ENCODE peak calls at places on chromosomes 3 and 15, in four cellular contexts. B is NCI-H748 treated with DMSO at 0.1 percent for 48 hours, C is NCI-H510A treated with DMSO at 0.1 percent for 48 hours, E is putamen. T is an unnamed sample.

GRCh38 chr15:57703387-57703786 is 3.1 kb upstream of the POLR2M start:
- DNase-seq in B (no peak), C (peak), E (no peak), T (no peak)

GRCh38 chr3:82685761-82686160 is 924.3 kb upstream of the GBE1 start:
- DNase-seq in B (no peak), C (no peak), E (no peak), T (no peak)

GRCh38 chr3:136409549-136409948 is 159.4 kb downstream of the PCCB start:
- DNase-seq in B (no peak), E (no peak), C (no peak), T (no peak)

GRCh38 chr3:12444582-12445468 is 39.5 kb upstream of the TSEN2 start:
- DNase-seq in E (no peak), B (no peak), C (no peak), T (no peak)

GRCh38 chr3:10442151-10442795 is 63.1 kb downstream of the ATP2B2 start:
- DNase-seq in E (no peak), B (no peak), C (no peak), T (no peak)

GRCh38 chr15:101137312-101137940 is 114.4 kb downstream of the CHSY1 start:
- DNase-seq in E (no peak), B (no peak), C (no peak), T (no peak)

GRCh38 chr15:29849716-29850115 is 27.4 kb upstream of the TJP1 start:
- DNase-seq in B (no peak), E (no peak), C (no peak), T (no peak)

GRCh38 chr15:89514186-89514585 is 17.8 kb upstream of the RHCG start:
- DNase-seq in E (no peak), C (no peak), B (no peak), T (no peak)

GRCh38 chr3:159257954-159258353 is 456.1 kb downstream of the MFSD1 start:
- DNase-seq in B (no peak), E (no peak), C (no peak), T (no peak)

GRCh38 chr15:53218996-53219580 is 429.0 kb upstream of the ONECUT1 start:
- DNase-seq in C (no peak), E (no peak), B (no peak), T (no peak)

GRCh38 chr3:76582098-76582497 is 457.8 kb upstream of the ROBO2 start:
- DNase-seq in C (no peak), E (no peak), B (no peak), T (no peak)

GRCh38 chr3:114178770-114179368 is at the start of gene DRD3:
- DNase-seq in B (no peak), C (no peak), E (peak), T (no peak)

GRCh38 chr3:101310580-101311375 is 9.6 kb downstream of the IMPG2 start:
- DNase-seq in E (no peak), C (no peak), B (no peak), T (no peak)

GRCh38 chr3:193946945-193947344 is 189.0 kb upstream of the HES1 start:
- DNase-seq in C (peak), E (no peak), B (peak), T (no peak)

GRCh38 chr3:163622384-163622783 is 1455.9 kb downstream of the SI start:
- DNase-seq in E (no peak), C (no peak), B (no peak), T (no peak)

GRCh38 chr3:25372167-25372566 is 55.9 kb upstream of the RARB start:
- DNase-seq in E (no peak), C (no peak), B (no peak), T (no peak)

GRCh38 chr15:90519688-90520087 is 10.0 kb upstream of the CRTC3 start:
- DNase-seq in C (no peak), E (no peak), B (no peak), T (no peak)

GRCh38 chr15:69324031-69324430 is 25.3 kb downstream of the PAQR5 start:
- DNase-seq in C (no peak), E (no peak), B (no peak), T (no peak)

GRCh38 chr15:39360417-39360816 is 220.5 kb upstream of the THBS1 start:
- DNase-seq in C (no peak), B (no peak), E (no peak), T (no peak)

GRCh38 chr3:154181127-154181691 is 60.0 kb downstream of the ARHGEF26 start:
- DNase-seq in B (peak), C (peak), E (no peak), T (no peak)

GRCh38 chr3:43071313-43071893 is 34.5 kb downstream of the POMGNT2 start:
- DNase-seq in C (no peak), E (no peak), B (no peak), T (no peak)

GRCh38 chr15:37056168-37056893 is 44.0 kb downstream of the MEIS2 start:
- DNase-seq in E (no peak), B (no peak), C (no peak), T (no peak)

T was measured in pons.